ENCODE peak calls at places on chromosome 1, in seven cellular contexts. One of them, this sample, is unnamed.

GRCh38 chr1:111334169-111334568 is 43.5 kb downstream of the CHIA start:
- DNase-seq in esophagus muscularis mucosa: no peak
- DNase-seq in IMR-90: peak
- DNase-seq in suprapubic skin: no peak
- DNase-seq in prostate gland: no peak
- DNase-seq in spleen: peak
- DNase-seq in Peyer's patch: peak
- DNase-seq in this sample: no peak

GRCh38 chr1:187264995-187265602 is 436.4 kb downstream of the PLA2G4A start:
- DNase-seq in esophagus muscularis mucosa: no peak
- DNase-seq in IMR-90: peak
- DNase-seq in suprapubic skin: no peak
- DNase-seq in prostate gland: peak
- DNase-seq in spleen: no peak
- DNase-seq in Peyer's patch: no peak
- DNase-seq in this sample: no peak

GRCh38 chr1:87941292-87941946 is 612.7 kb downstream of the LMO4 start:
- DNase-seq in esophagus muscularis mucosa: no peak
- DNase-seq in IMR-90: no peak
- DNase-seq in suprapubic skin: no peak
- DNase-seq in prostate gland: no peak
- DNase-seq in spleen: no peak
- DNase-seq in Peyer's patch: no peak
- DNase-seq in this sample: no peak

GRCh38 chr1:243264718-243265117 is 8.9 kb downstream of the SDCCAG8 start:
- DNase-seq in esophagus muscularis mucosa: no peak
- DNase-seq in IMR-90: peak
- DNase-seq in suprapubic skin: no peak
- DNase-seq in prostate gland: no peak
- DNase-seq in spleen: no peak
- DNase-seq in Peyer's patch: no peak
- DNase-seq in this sample: no peak

GRCh38 chr1:175146535-175147213 is 45.9 kb downstream of the KIAA0040 start:
- DNase-seq in esophagus muscularis mucosa: no peak
- DNase-seq in IMR-90: peak
- DNase-seq in suprapubic skin: no peak
- DNase-seq in prostate gland: peak
- DNase-seq in spleen: peak
- DNase-seq in Peyer's patch: peak
- DNase-seq in this sample: peak

GRCh38 chr1:211511947-211512346 is 20.0 kb upstream of the RD3 start:
- DNase-seq in esophagus muscularis mucosa: no peak
- DNase-seq in IMR-90: peak
- DNase-seq in suprapubic skin: no peak
- DNase-seq in prostate gland: peak
- DNase-seq in spleen: no peak
- DNase-seq in Peyer's patch: no peak
- DNase-seq in this sample: no peak

GRCh38 chr1:153549741-153550397 is 811 bp upstream of the S100A3 start:
- DNase-seq in esophagus muscularis mucosa: no peak
- DNase-seq in IMR-90: no peak
- DNase-seq in suprapubic skin: no peak
- DNase-seq in prostate gland: no peak
- DNase-seq in spleen: peak
- DNase-seq in Peyer's patch: no peak
- DNase-seq in this sample: peak

GRCh38 chr1:33099290-33100118 is 18.6 kb downstream of the AZIN2 start:
- DNase-seq in esophagus muscularis mucosa: no peak
- DNase-seq in IMR-90: peak
- DNase-seq in suprapubic skin: no peak
- DNase-seq in prostate gland: peak
- DNase-seq in spleen: peak
- DNase-seq in Peyer's patch: peak
- DNase-seq in this sample: peak

GRCh38 chr1:181485276-181486097 is 2.2 kb downstream of the CACNA1E start:
- DNase-seq in esophagus muscularis mucosa: no peak
- DNase-seq in IMR-90: no peak
- DNase-seq in suprapubic skin: no peak
- DNase-seq in prostate gland: no peak
- DNase-seq in spleen: peak
- DNase-seq in Peyer's patch: no peak
- DNase-seq in this sample: no peak

GRCh38 chr1:212477014-212477679 is 44.4 kb downstream of the NENF start:
- DNase-seq in esophagus muscularis mucosa: peak
- DNase-seq in IMR-90: peak
- DNase-seq in suprapubic skin: peak
- DNase-seq in prostate gland: peak
- DNase-seq in spleen: peak
- DNase-seq in Peyer's patch: peak
- DNase-seq in this sample: peak

GRCh38 chr1:116881879-116882520 is 27.7 kb upstream of the PTGFRN start:
- DNase-seq in esophagus muscularis mucosa: no peak
- DNase-seq in IMR-90: peak
- DNase-seq in suprapubic skin: no peak
- DNase-seq in prostate gland: no peak
- DNase-seq in spleen: no peak
- DNase-seq in Peyer's patch: peak
- DNase-seq in this sample: peak

GRCh38 chr1:246795906-246796694 is 71.9 kb downstream of the SCCPDH start:
- DNase-seq in esophagus muscularis mucosa: no peak
- DNase-seq in IMR-90: no peak
- DNase-seq in suprapubic skin: peak
- DNase-seq in prostate gland: no peak
- DNase-seq in spleen: no peak
- DNase-seq in Peyer's patch: no peak
- DNase-seq in this sample: peak

GRCh38 chr1:170545476-170545875 is 13.5 kb downstream of the GORAB start:
- DNase-seq in esophagus muscularis mucosa: no peak
- DNase-seq in IMR-90: peak
- DNase-seq in suprapubic skin: no peak
- DNase-seq in prostate gland: no peak
- DNase-seq in spleen: no peak
- DNase-seq in Peyer's patch: no peak
- DNase-seq in this sample: no peak

GRCh38 chr1:103160281-103160680 is 52.0 kb upstream of the COL11A1 start:
- DNase-seq in esophagus muscularis mucosa: no peak
- DNase-seq in IMR-90: peak
- DNase-seq in suprapubic skin: no peak
- DNase-seq in prostate gland: no peak
- DNase-seq in spleen: no peak
- DNase-seq in Peyer's patch: no peak
- DNase-seq in this sample: no peak

GRCh38 chr1:155037043-155037442 is 3.4 kb downstream of the DCST1 start:
- DNase-seq in esophagus muscularis mucosa: no peak
- DNase-seq in IMR-90: no peak
- DNase-seq in suprapubic skin: no peak
- DNase-seq in prostate gland: no peak
- DNase-seq in spleen: no peak
- DNase-seq in Peyer's patch: no peak
- DNase-seq in this sample: no peak

GRCh38 chr1:47661065-47661464 is 223.2 kb downstream of the FOXD2 start:
- DNase-seq in esophagus muscularis mucosa: no peak
- DNase-seq in IMR-90: no peak
- DNase-seq in suprapubic skin: peak
- DNase-seq in prostate gland: no peak
- DNase-seq in spleen: peak
- DNase-seq in Peyer's patch: no peak
- DNase-seq in this sample: no peak

GRCh38 chr1:119279441-119280415 is 88.9 kb upstream of the HAO2 start:
- DNase-seq in esophagus muscularis mucosa: no peak
- DNase-seq in IMR-90: peak
- DNase-seq in suprapubic skin: no peak
- DNase-seq in prostate gland: no peak
- DNase-seq in spleen: no peak
- DNase-seq in Peyer's patch: no peak
- DNase-seq in this sample: no peak

GRCh38 chr1:154999651-155000474 is 2.7 kb upstream of the ZBTB7B start:
- DNase-seq in esophagus muscularis mucosa: no peak
- DNase-seq in IMR-90: no peak
- DNase-seq in suprapubic skin: peak
- DNase-seq in prostate gland: peak
- DNase-seq in spleen: peak
- DNase-seq in Peyer's patch: peak
- DNase-seq in this sample: no peak

GRCh38 chr1:183869671-183870070 is 64.8 kb downstream of the RGL1 start:
- DNase-seq in esophagus muscularis mucosa: no peak
- DNase-seq in IMR-90: peak
- DNase-seq in suprapubic skin: no peak
- DNase-seq in prostate gland: no peak
- DNase-seq in spleen: no peak
- DNase-seq in Peyer's patch: no peak
- DNase-seq in this sample: no peak

GRCh38 chr1:183871142-183871541 is 66.2 kb downstream of the RGL1 start:
- DNase-seq in esophagus muscularis mucosa: no peak
- DNase-seq in IMR-90: peak
- DNase-seq in suprapubic skin: no peak
- DNase-seq in prostate gland: no peak
- DNase-seq in spleen: no peak
- DNase-seq in Peyer's patch: no peak
- DNase-seq in this sample: no peak

GRCh38 chr1:183870351-183871077 is 65.6 kb downstream of the RGL1 start:
- DNase-seq in esophagus muscularis mucosa: no peak
- DNase-seq in IMR-90: peak
- DNase-seq in suprapubic skin: peak
- DNase-seq in prostate gland: no peak
- DNase-seq in spleen: no peak
- DNase-seq in Peyer's patch: peak
- DNase-seq in this sample: peak

GRCh38 chr1:183871568-183871967 is 66.6 kb downstream of the RGL1 start:
- DNase-seq in esophagus muscularis mucosa: no peak
- DNase-seq in IMR-90: no peak
- DNase-seq in suprapubic skin: no peak
- DNase-seq in prostate gland: no peak
- DNase-seq in spleen: no peak
- DNase-seq in Peyer's patch: no peak
- DNase-seq in this sample: no peak

DNA sequence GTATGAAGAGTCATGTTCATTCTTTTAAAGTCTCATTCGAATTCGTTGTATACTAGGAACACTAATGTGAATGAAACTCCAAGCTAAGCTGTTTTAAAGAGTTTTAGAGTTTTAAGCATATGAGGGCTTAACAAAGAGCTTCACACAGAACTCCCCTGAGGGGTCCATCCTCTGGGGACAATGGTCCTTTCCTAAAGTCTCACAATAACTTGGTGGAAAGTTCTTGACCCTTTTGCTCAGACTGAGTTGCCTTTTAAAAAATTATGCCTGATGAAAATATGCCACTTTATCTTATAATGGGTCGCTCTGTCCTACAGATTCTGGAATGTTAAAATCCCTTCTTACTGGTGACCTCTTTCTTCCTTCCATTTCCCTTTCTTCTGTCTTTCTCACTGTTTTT is 64.3 kb downstream of the RGL1 start:
- DNase-seq in esophagus muscularis mucosa: no peak
- DNase-seq in IMR-90: no peak
- DNase-seq in suprapubic skin: no peak
- DNase-seq in prostate gland: no peak
- DNase-seq in spleen: no peak
- DNase-seq in Peyer's patch: no peak
- DNase-seq in this sample: no peak
- TF ChIP-seq POLR2A in esophagus muscularis mucosa: no peak
- TF ChIP-seq POLR2A in IMR-90: no peak
- TF ChIP-seq POLR2A in suprapubic skin: no peak
- TF ChIP-seq POLR2A in prostate gland: no peak
- TF ChIP-seq POLR2A in spleen: no peak
- TF ChIP-seq POLR2A in Peyer's patch: no peak
- TF ChIP-seq POLR2A in this sample: no peak

GRCh38 chr1:202268817-202269216 is 72.9 kb downstream of the UBE2T start:
- DNase-seq in esophagus muscularis mucosa: no peak
- DNase-seq in IMR-90: no peak
- DNase-seq in suprapubic skin: peak
- DNase-seq in prostate gland: no peak
- DNase-seq in spleen: peak
- DNase-seq in Peyer's patch: peak
- DNase-seq in this sample: no peak
- H3K4me3 ChIP-seq in esophagus muscularis mucosa: no peak
- H3K4me3 ChIP-seq in IMR-90: no peak
- H3K4me3 ChIP-seq in suprapubic skin: no peak
- H3K4me3 ChIP-seq in prostate gland: no peak
- H3K4me3 ChIP-seq in spleen: no peak
- H3K4me3 ChIP-seq in Peyer's patch: no peak
- H3K4me3 ChIP-seq in this sample: no peak

GRCh38 chr1:1511533-1512285 is at the start of gene ATAD3A:
- DNase-seq in esophagus muscularis mucosa: peak
- DNase-seq in IMR-90: peak
- DNase-seq in suprapubic skin: peak
- DNase-seq in prostate gland: peak
- DNase-seq in spleen: peak
- DNase-seq in Peyer's patch: peak
- DNase-seq in this sample: peak
- TF ChIP-seq POLR2A in esophagus muscularis mucosa: peak
- TF ChIP-seq POLR2A in IMR-90: peak
- TF ChIP-seq POLR2A in suprapubic skin: peak
- TF ChIP-seq POLR2A in prostate gland: peak
- TF ChIP-seq POLR2A in spleen: no peak
- TF ChIP-seq POLR2A in Peyer's patch: peak
- TF ChIP-seq POLR2A in this sample: no peak

DNA sequence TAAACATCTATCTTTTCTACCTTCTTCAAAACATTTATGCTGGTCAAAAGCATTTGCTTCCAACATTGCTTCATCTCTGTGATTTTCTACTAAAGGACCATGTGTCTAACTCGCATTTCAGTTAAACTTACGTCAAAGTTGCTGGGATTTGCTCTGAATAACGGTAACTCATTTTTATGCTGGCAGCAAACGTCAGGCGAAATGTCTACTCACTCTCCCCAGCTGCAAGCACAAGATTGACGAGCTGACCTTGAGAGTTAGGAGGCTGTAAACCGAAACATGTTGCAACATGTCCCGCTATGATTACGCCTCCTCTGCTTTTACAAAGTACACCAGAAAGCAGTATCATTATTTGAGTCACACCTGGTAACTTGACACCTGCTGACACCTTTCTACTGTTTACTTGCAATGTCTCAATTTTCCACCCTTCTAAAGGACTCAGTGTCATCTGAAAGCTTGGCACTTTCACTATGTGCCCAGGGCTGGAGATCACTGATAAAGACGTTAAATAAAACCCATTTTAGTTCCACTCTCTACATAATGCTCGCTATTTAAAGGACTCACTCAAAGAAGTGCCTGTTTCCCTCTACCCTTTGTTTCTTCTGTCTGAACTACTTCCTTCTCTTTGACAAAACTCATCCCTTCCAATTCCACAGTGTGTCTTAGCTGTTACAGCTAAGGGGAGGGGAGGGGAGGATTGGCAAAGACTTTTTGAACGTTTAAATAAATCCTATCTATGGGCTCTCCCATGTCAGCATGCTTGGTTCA is 111.9 kb downstream of the PTPN14 start:
- DNase-seq in esophagus muscularis mucosa: no peak
- DNase-seq in IMR-90: peak
- DNase-seq in suprapubic skin: no peak
- DNase-seq in prostate gland: peak
- DNase-seq in spleen: no peak
- DNase-seq in Peyer's patch: peak
- DNase-seq in this sample: no peak
- H3K4me3 ChIP-seq in esophagus muscularis mucosa: no peak
- H3K4me3 ChIP-seq in IMR-90: peak
- H3K4me3 ChIP-seq in suprapubic skin: peak
- H3K4me3 ChIP-seq in prostate gland: peak
- H3K4me3 ChIP-seq in spleen: peak
- H3K4me3 ChIP-seq in Peyer's patch: no peak
- H3K4me3 ChIP-seq in this sample: no peak

This sample was measured in lower leg skin.